ENCODE peak calls at places on chromosomes 5 and 9, in four cellular contexts. O, S, T and Q are unnamed samples.
A peak's percentile ranks its signal among the peaks of the same experiment; 100 is the strongest.

GRCh38 chr5:55172051-55172899 is 702 bp downstream of the CDC20B start:
- DNase-seq in O (no peak), S (peak; percentile 50), T (no peak), Q (no peak)

GRCh38 chr9:121849554-121849953 is 198.1 kb downstream of the DAB2IP start:
- DNase-seq in O (no peak), S (no peak), T (no peak), Q (no peak)

GRCh38 chr5:149857499-149857898 is 87.1 kb downstream of the PDE6A start:
- DNase-seq in O (peak; percentile 80), S (peak; percentile 96), T (peak; percentile 74), Q (peak; percentile 86)

GRCh38 chr5:163682226-163682625 is 176.8 kb downstream of the MAT2B start:
- DNase-seq in O (no peak), S (no peak), T (no peak), Q (no peak)

GRCh38 chr5:180631549-180632392 is 17.6 kb downstream of the FLT4 start:
- DNase-seq in O (peak; percentile 31), S (no peak), T (peak; percentile 36), Q (no peak)

GRCh38 chr5:153903321-153903720 is 135.4 kb downstream of the FAM114A2 start:
- DNase-seq in O (no peak), S (no peak), T (no peak), Q (no peak)

GRCh38 chr5:96675882-96676281 is 13.7 kb downstream of the CAST start:
- DNase-seq in O (no peak), S (no peak), T (no peak), Q (no peak)

GRCh38 chr5:157961176-157961575 is 102.2 kb upstream of the CLINT1 start:
- DNase-seq in O (no peak), S (peak; percentile 11), T (no peak), Q (no peak)

GRCh38 chr5:59484618-59485017 is 408.9 kb downstream of the PDE4D start:
- DNase-seq in O (no peak), S (no peak), T (no peak), Q (no peak)

GRCh38 chr5:151298063-151298462 is 5.5 kb downstream of the SLC36A3 start:
- DNase-seq in O (no peak), S (no peak), T (no peak), Q (peak; percentile 27)

GRCh38 chr9:124084087-124084486 is 72.5 kb downstream of the LHX2 start:
- DNase-seq in O (no peak), S (no peak), T (no peak), Q (no peak)

GRCh38 chr5:67030289-67031069 is 166.1 kb downstream of the CD180 start:
- DNase-seq in O (no peak), S (no peak), T (no peak), Q (no peak)

GRCh38 chr9:32704343-32704742 is 68.9 kb upstream of the TAF1L start:
- DNase-seq in O (no peak), S (no peak), T (no peak), Q (no peak)

GRCh38 chr5:29122306-29122705 is 2071.2 kb upstream of the CDH6 start:
- DNase-seq in O (no peak), S (no peak), T (no peak), Q (no peak)

GRCh38 chr9:99713838-99714306 is 107.8 kb upstream of the NR4A3 start:
- DNase-seq in O (no peak), S (no peak), T (no peak), Q (no peak)

GRCh38 chr9:97438666-97439065 is 26.8 kb downstream of the TDRD7 start:
- DNase-seq in O (no peak), S (no peak), T (no peak), Q (no peak)

GRCh38 chr5:178454821-178455479 is 135.2 kb downstream of the COL23A1 start:
- DNase-seq in O (no peak), S (no peak), T (no peak), Q (no peak)

GRCh38 chr9:138051586-138052321 is 174.2 kb downstream of the CACNA1B start:
- DNase-seq in O (peak; percentile 6), S (no peak), T (no peak), Q (peak; percentile 5)

GRCh38 chr5:147906326-147907095 is at the start of gene C5orf46:
- DNase-seq in O (no peak), S (no peak), T (no peak), Q (no peak)

GRCh38 chr9:33840381-33840780 is 23.4 kb downstream of the UBE2R2 start:
- DNase-seq in O (no peak), S (no peak), T (no peak), Q (no peak)

DNA sequence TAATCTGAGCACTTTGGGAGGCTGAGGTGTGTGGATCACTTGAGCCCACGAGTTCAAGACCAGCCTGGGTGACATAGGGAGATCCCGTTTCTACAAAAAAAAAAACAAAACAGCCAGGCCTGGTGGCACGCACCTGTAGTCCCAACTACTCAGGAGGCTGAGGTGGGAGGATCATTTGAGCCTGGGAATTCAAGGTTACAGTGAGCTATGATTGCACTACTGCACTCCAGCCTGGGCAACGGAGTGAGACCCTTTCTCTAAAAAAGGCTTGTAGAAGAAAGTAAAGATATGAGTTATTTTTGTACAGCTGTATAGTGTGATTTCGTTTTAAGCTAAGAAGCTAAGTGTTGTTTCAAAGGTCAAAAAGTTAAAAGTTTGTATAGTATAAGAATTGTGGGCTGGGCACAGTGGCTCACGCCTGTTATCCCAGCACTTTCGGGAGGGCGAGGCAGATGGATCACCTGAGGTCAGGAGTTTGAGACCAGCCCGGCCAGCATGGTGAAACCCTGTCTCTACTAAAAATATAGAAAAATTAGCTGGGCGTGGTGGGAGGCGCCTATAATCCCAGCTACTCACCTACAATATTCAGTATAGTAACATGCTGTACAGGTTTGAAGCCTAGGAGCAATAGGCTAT is 18.8 kb downstream of the UBE2R2 start:
- DNase-seq in O (no peak), S (no peak), T (no peak), Q (no peak)
- H3K4me3 ChIP-seq in O (no peak overlapping the region), S (no peak overlapping the region), T (no peak overlapping the region), Q (no peak overlapping the region)

DNA sequence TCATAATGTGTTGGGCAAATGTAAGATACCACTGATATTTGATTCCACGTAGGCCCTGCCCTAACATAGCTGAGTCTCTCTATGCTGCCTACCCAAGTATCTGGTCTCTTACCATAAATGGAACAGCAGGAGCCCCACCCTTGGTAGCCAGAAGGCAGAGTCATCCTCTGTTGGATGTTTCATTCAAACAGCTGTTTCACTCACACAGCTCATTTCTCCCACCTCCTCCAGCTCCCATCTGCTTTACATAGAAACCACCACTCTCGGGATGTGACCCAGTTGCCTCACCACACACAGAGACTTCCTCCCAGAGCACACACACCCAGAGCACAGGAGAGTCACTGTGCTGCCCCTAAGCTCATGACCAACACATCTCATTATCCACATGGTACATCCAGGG is 165.3 kb downstream of the TMEM167A start:
- DNase-seq in O (no peak), S (no peak), T (no peak), Q (no peak)
- H3K4me1 ChIP-seq in O (no peaks in the 10 kb centered on the region), S (no peaks in the 10 kb centered on the region), T (no peaks in the 10 kb centered on the region), Q (no peaks in the 10 kb centered on the region)

GRCh38 chr9:93540305-93540704 is 36.1 kb upstream of the PHF2 start:
- DNase-seq in O (no peak), S (no peak), T (no peak), Q (no peak)

GRCh38 chr9:93533863-93534262 is 42.5 kb upstream of the PHF2 start:
- DNase-seq in O (no peak), S (no peak), T (no peak), Q (no peak)

GRCh38 chr9:93541005-93541404 is 35.4 kb upstream of the PHF2 start:
- DNase-seq in O (no peak), S (no peak), T (no peak), Q (no peak)

GRCh38 chr9:93536167-93536566 is 40.2 kb upstream of the PHF2 start:
- DNase-seq in O (no peak), S (no peak), T (no peak), Q (no peak)

GRCh38 chr9:93536874-93537273 is 39.5 kb upstream of the PHF2 start:
- DNase-seq in O (no peak), S (no peak), T (no peak), Q (no peak)
- H3K36me3 ChIP-seq in O (no peaks in the 10 kb centered on the region), S (no peaks in the 10 kb centered on the region), T (peaks cover 72% of the 10 kb centered on the region), Q (no peaks in the 10 kb centered on the region)

GRCh38 chr5:140785905-140786686 is at the start of gene PCDHA1:
- DNase-seq in O (no peak), S (no peak), T (peak; percentile 29), Q (no peak)
- H3K4me3 ChIP-seq in O (no peak within 1 kb of the TSS), S (no peak within 1 kb of the TSS), T (no peak within 1 kb of the TSS), Q (no peak within 1 kb of the TSS)

DNA sequence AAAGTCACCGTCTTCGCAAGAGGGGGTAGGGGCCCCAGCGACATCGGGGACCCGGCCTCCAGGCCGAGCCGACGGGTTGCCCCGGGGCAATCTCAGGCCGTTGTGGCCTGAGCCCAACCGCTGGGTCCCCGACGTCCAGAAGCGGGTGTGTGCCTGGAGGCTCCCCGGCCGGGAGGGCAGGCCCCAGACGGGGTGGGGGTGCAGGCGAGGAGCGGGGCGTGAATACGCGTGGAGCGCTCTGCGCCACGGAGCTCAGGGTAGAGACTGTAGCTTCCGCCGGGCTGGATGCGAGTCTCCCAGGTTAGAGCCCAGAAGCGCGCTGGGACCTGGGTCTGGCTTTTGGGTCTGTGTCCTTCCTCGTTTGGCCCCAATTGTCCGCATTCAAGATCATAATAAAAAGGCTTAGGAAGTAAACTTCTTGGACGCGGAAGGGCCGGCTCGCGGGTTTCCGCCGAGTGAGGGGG is 3.5 kb downstream of the BARX1 start:
- DNase-seq in O (no peak), S (no peak), T (no peak), Q (no peak)
- H3K4me1 ChIP-seq in O (no peaks in the 10 kb centered on the region), S (peaks cover 18% of the 10 kb centered on the region), T (peaks cover 53% of the 10 kb centered on the region), Q (peaks cover 51% of the 10 kb centered on the region)

DNA sequence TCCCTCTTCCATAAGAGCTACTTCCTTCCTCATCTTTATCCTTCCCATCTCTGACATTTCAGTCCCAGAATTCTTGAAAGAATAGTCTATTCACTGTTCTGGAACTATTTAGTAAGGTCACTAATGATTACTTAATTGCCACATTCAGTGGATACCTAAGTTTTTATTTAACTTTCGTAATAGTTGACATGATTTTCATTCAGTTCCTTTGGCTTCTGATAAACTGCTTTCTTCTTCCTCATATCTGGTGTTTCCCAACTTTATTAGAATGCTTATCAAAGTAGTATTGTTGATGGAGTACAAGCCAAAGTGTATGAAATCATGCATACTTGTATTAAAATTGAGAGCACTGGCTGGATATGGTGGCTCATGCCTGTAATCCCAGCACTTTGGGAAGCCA is 10.8 kb downstream of the UBE2D2 start:
- DNase-seq in O (no peak), S (no peak), T (no peak), Q (no peak)
- H3K36me3 ChIP-seq in O (no peaks in the 10 kb centered on the region), S (no peaks in the 10 kb centered on the region), T (peaks cover 20% of the 10 kb centered on the region), Q (peaks cover 29% of the 10 kb centered on the region)

GRCh38 chr9:94554078-94554438 is 825 bp upstream of the PCAT7 start:
- DNase-seq in O (no peak), S (peak; percentile 69), T (no peak), Q (no peak)
- H3K4me3 ChIP-seq in O (no peak overlapping the region), S (no peak overlapping the region), T (no peak overlapping the region), Q (no peak overlapping the region)

GRCh38 chr9:133881671-133882381 is 110.3 kb downstream of the VAV2 start:
- DNase-seq in O (no peak), S (no peak), T (no peak), Q (no peak)
- H3K4me1 ChIP-seq in O (no peaks in the 10 kb centered on the region), S (no peaks in the 10 kb centered on the region), T (peaks cover 12% of the 10 kb centered on the region), Q (no peaks in the 10 kb centered on the region)